ENCODE peak calls at places on chromosomes 12 and 14, in nine cellular contexts. E is OCI-LY7, B is GM23248, I is MM.1S, A is SK-N-SH, M is PC-3, Q is neural progenitor cell, S is HCT116, F is hepatocyte. O is an unnamed sample.

GRCh38 chr14:78921856-78922255 is 751.7 kb downstream of the NRXN3 start:
- DNase-seq in E (no peak), B (peak; percentile 16), I (no peak), A (no peak), M (peak; percentile 28), Q (no peak), S (no peak), F (no peak), O (no peak)

GRCh38 chr14:42047421-42048045 is 440.9 kb downstream of the LRFN5 start:
- DNase-seq in E (no peak), B (no peak), I (no peak), A (no peak), M (peak; percentile 49), Q (no peak), S (no peak), F (no peak), O (no peak)

GRCh38 chr14:67464377-67464776 is 24.1 kb downstream of the TMEM229B start:
- DNase-seq in E (no peak), B (no peak), I (no peak), A (no peak), M (no peak), Q (no peak), S (no peak), F (no peak), O (no peak)

GRCh38 chr12:39112064-39112463 is 206.7 kb upstream of the CPNE8 start:
- DNase-seq in E (no peak), B (no peak), I (no peak), A (peak; percentile 66), M (no peak), Q (no peak), S (no peak), F (no peak), O (no peak)

GRCh38 chr12:94553130-94553519 is 93.5 kb upstream of the CEP83 start:
- DNase-seq in E (no peak), B (peak; percentile 89), I (no peak), A (no peak), M (peak; percentile 74), Q (no peak), S (peak; percentile 51), F (no peak), O (no peak)

GRCh38 chr14:87489196-87489819 is 503.7 kb downstream of the GALC start:
- DNase-seq in E (no peak), B (no peak), I (no peak), A (no peak), M (peak; percentile 5), Q (no peak), S (no peak), F (no peak), O (no peak)

GRCh38 chr14:41607119-41607785 is 576 bp downstream of the LRFN5 start:
- DNase-seq in E (no peak), B (peak; percentile 56), I (no peak), A (no peak), M (no peak), Q (peak; percentile 43), S (no peak), F (peak; percentile 18), O (peak; percentile 41)

GRCh38 chr14:102994689-102995088 is 62.7 kb downstream of the CDC42BPB start:
- DNase-seq in E (no peak), B (no peak), I (no peak), A (no peak), M (no peak), Q (no peak), S (no peak), F (no peak), O (no peak)

GRCh38 chr12:120117961-120118709 is 1.6 kb upstream of the RAB35 start:
- DNase-seq in E (peak; percentile 37), B (peak; percentile 84), I (no peak), A (no peak), M (peak; percentile 71), Q (peak; percentile 51), S (no peak), F (peak; percentile 37), O (peak; percentile 89)

DNA sequence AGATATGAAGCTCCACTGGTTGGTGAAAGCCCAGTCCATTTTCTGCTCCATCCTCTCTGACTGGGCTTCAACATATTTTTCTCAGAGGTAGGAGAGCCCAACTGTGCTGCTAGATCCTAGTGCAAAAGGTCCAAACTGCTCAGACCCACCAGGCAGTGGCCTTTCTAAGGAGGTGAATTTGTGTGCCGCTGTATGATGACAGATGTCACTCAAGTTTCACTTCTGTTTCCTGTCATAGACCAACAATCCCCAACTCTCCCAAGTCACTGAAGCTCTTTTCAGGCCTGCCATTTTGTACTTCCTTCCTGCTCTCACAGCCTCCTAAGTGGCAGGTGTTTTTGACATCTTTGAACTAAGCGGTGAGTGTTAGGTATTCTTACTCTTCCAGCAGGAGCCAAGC is 16.4 kb upstream of the RNASE4 start:
- DNase-seq in E (peak; percentile 83), B (no peak), I (peak; percentile 28), A (no peak), M (no peak), Q (no peak), S (no peak), F (no peak), O (no peak)
- H3K4me2 ChIP-seq in E (peak overlapping the region; percentile 51), B (no peak overlapping the region), I (peak overlapping the region; percentile 62), A (no peak overlapping the region), M (no peak overlapping the region), Q (no peak overlapping the region), S (no peak overlapping the region), F (no peak overlapping the region), O (no peak overlapping the region)

GRCh38 chr14:69501362-69501964 is 16.9 kb downstream of the PLEKHD1 start:
- DNase-seq in E (no peak), B (no peak), I (no peak), A (peak; percentile 57), M (no peak), Q (no peak), S (no peak), F (peak; percentile 50), O (no peak)

GRCh38 chr14:69500736-69501135 is 16.2 kb downstream of the PLEKHD1 start:
- DNase-seq in E (no peak), B (no peak), I (no peak), A (peak; percentile 54), M (no peak), Q (no peak), S (no peak), F (no peak), O (no peak)

GRCh38 chr14:69506241-69506595 is 21.7 kb downstream of the PLEKHD1 start:
- DNase-seq in E (no peak), B (no peak), I (no peak), A (no peak), M (no peak), Q (no peak), S (no peak), F (no peak), O (no peak)

GRCh38 chr14:69505338-69506240 is 21.1 kb downstream of the PLEKHD1 start:
- DNase-seq in E (no peak), B (no peak), I (no peak), A (no peak), M (no peak), Q (no peak), S (peak; percentile 43), F (no peak), O (no peak)

DNA sequence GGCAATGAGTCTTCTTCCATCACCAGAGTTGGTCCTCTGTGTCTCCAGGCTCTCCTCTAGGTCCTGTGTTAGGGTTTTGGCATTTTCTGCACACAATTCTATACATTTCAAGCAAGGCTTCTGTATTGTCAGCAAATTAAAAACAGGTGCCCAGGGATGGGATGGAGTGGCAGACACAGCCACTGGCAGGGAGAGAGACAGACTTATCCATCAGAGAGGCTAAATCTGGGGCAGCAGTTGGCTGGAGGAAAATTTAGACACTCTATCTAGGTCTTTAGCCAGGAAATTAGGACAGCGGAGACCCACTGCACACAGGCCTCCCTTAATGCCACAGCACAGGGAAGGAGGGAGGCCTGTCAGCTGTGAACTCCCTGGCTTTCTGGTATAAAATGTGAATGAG is 20.2 kb downstream of the PLEKHD1 start:
- DNase-seq in E (no peak), B (no peak), I (no peak), A (peak; percentile 79), M (no peak), Q (no peak), S (no peak), F (no peak), O (no peak)
- TF ChIP-seq EZH2phosphoT487 in E (no peak), B (no peak), I (no peak), A (no peak), M (no peak), Q (no peak), S (no peak), F (no peak), O (no peak)

DNA sequence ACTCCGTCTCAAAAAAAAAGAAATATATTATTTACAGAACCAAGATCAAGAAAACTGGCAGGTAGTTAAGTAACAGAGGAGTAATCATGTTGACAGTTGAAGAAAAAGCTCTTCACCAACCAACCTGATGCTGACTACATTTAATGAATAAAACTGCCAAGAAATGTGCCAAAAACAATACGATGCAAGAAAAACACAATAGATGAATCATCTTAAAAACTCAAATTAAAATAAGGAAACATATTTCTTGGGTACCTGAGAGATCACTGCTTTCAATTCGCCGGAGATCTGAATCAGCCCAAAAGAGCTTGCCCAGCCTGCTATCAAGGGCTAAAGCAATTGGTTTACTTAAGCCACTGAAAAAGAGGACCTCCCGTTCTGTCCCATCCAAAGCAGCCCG is 76.4 kb downstream of the BCL2L14 start:
- DNase-seq in E (no peak), B (no peak), I (no peak), A (no peak), M (no peak), Q (no peak), S (no peak), F (no peak), O (no peak)
- H3K4me2 ChIP-seq in E (no peak overlapping the region), B (no peak overlapping the region), I (no peak overlapping the region), A (no peak overlapping the region), M (no peak overlapping the region), Q (no peak overlapping the region), S (no peak overlapping the region), F (no peak overlapping the region), O (no peak overlapping the region)

GRCh38 chr14:22793976-22794375 is 21.3 kb downstream of the SLC7A7 start:
- DNase-seq in E (no peak), B (no peak), I (no peak), A (no peak), M (no peak), Q (no peak), S (no peak), F (no peak), O (no peak)

GRCh38 chr14:22792158-22792557 is 23.1 kb downstream of the SLC7A7 start:
- DNase-seq in E (no peak), B (no peak), I (no peak), A (no peak), M (no peak), Q (no peak), S (no peak), F (no peak), O (no peak)

GRCh38 chr14:22786685-22787084 is 20.2 kb downstream of the OXA1L start:
- DNase-seq in E (no peak), B (no peak), I (no peak), A (no peak), M (no peak), Q (no peak), S (no peak), F (no peak), O (no peak)

GRCh38 chr14:22794533-22794932 is 20.7 kb downstream of the SLC7A7 start:
- DNase-seq in E (peak; percentile 85), B (no peak), I (no peak), A (no peak), M (no peak), Q (no peak), S (no peak), F (no peak), O (no peak)

GRCh38 chr14:22791302-22791701 is 23.9 kb downstream of the SLC7A7 start:
- DNase-seq in E (no peak), B (peak; percentile 86), I (no peak), A (no peak), M (peak; percentile 50), Q (no peak), S (no peak), F (peak; percentile 73), O (no peak)
- TF ChIP-seq EZH2phosphoT487 in E (no peak), B (no peak), I (no peak), A (no peak), M (no peak), Q (no peak), S (no peak), F (no peak), O (no peak)

O was measured in GM23338.